ENCODE peak calls at places on chromosomes 7 and 10, in eight cellular contexts. One of them, this sample, is unnamed.

GRCh38 chr10:88987840-88988239 is 2.8 kb upstream of the FAS start:
- DNase-seq in heart left ventricle: no peak
- DNase-seq in MM.1S: no peak
- DNase-seq in kidney: no peak
- DNase-seq in ovary: no peak
- DNase-seq in PC-9: no peak
- DNase-seq in SJSA1: no peak
- DNase-seq in left ventricle myocardium inferior: no peak
- DNase-seq in this sample: no peak

GRCh38 chr10:78462221-78462620 is 428.6 kb downstream of the RPS24 start:
- DNase-seq in heart left ventricle: no peak
- DNase-seq in kidney: no peak
- DNase-seq in PC-9: no peak
- DNase-seq in ovary: peak; percentile 5
- DNase-seq in SJSA1: no peak
- DNase-seq in MM.1S: no peak
- DNase-seq in left ventricle myocardium inferior: no peak
- DNase-seq in this sample: no peak

GRCh38 chr10:77355844-77356243 is 281.8 kb downstream of the KCNMA1 start:
- DNase-seq in SJSA1: no peak
- DNase-seq in kidney: no peak
- DNase-seq in MM.1S: no peak
- DNase-seq in ovary: no peak
- DNase-seq in left ventricle myocardium inferior: no peak
- DNase-seq in heart left ventricle: no peak
- DNase-seq in PC-9: peak; percentile 55
- DNase-seq in this sample: peak; percentile 89

GRCh38 chr10:31320598-31321211 is 1.7 kb downstream of the ZEB1 start:
- DNase-seq in SJSA1: peak; percentile 49
- DNase-seq in ovary: peak; percentile 53
- DNase-seq in left ventricle myocardium inferior: peak; percentile 53
- DNase-seq in MM.1S: peak; percentile 69
- DNase-seq in PC-9: no peak
- DNase-seq in heart left ventricle: peak; percentile 53
- DNase-seq in kidney: peak; percentile 69
- DNase-seq in this sample: peak; percentile 85

GRCh38 chr7:29565982-29566746 is 2.5 kb downstream of the PRR15 start:
- DNase-seq in left ventricle myocardium inferior: no peak
- DNase-seq in MM.1S: no peak
- DNase-seq in heart left ventricle: no peak
- DNase-seq in SJSA1: no peak
- DNase-seq in PC-9: no peak
- DNase-seq in ovary: peak; percentile 67
- DNase-seq in kidney: peak; percentile 76
- DNase-seq in this sample: peak; percentile 80

GRCh38 chr10:130962240-130963051 is 349.1 kb downstream of the TCERG1L start:
- DNase-seq in kidney: no peak
- DNase-seq in MM.1S: no peak
- DNase-seq in heart left ventricle: no peak
- DNase-seq in ovary: no peak
- DNase-seq in SJSA1: no peak
- DNase-seq in left ventricle myocardium inferior: no peak
- DNase-seq in PC-9: no peak
- DNase-seq in this sample: no peak

GRCh38 chr10:124381011-124381591 is 37.6 kb downstream of the OAT start:
- DNase-seq in SJSA1: no peak
- DNase-seq in MM.1S: no peak
- DNase-seq in heart left ventricle: no peak
- DNase-seq in PC-9: no peak
- DNase-seq in left ventricle myocardium inferior: no peak
- DNase-seq in kidney: no peak
- DNase-seq in ovary: no peak
- DNase-seq in this sample: peak; percentile 79

GRCh38 chr10:76918106-76918505 is 719.5 kb downstream of the KCNMA1 start:
- DNase-seq in left ventricle myocardium inferior: no peak
- DNase-seq in heart left ventricle: no peak
- DNase-seq in kidney: no peak
- DNase-seq in MM.1S: no peak
- DNase-seq in SJSA1: no peak
- DNase-seq in PC-9: no peak
- DNase-seq in ovary: no peak
- DNase-seq in this sample: no peak

GRCh38 chr10:29922226-29922625 is 137.2 kb downstream of the JCAD start:
- DNase-seq in kidney: no peak
- DNase-seq in heart left ventricle: no peak
- DNase-seq in ovary: no peak
- DNase-seq in SJSA1: no peak
- DNase-seq in MM.1S: no peak
- DNase-seq in left ventricle myocardium inferior: no peak
- DNase-seq in PC-9: no peak
- DNase-seq in this sample: no peak

GRCh38 chr10:11381023-11381422 is 230.4 kb downstream of the USP6NL start:
- DNase-seq in heart left ventricle: no peak
- DNase-seq in left ventricle myocardium inferior: no peak
- DNase-seq in MM.1S: no peak
- DNase-seq in kidney: no peak
- DNase-seq in ovary: no peak
- DNase-seq in SJSA1: no peak
- DNase-seq in PC-9: no peak
- DNase-seq in this sample: no peak

GRCh38 chr7:24825931-24826661 is 68.8 kb upstream of the GSDME start:
- DNase-seq in heart left ventricle: no peak
- DNase-seq in MM.1S: no peak
- DNase-seq in ovary: no peak
- DNase-seq in SJSA1: peak; percentile 85
- DNase-seq in kidney: no peak
- DNase-seq in left ventricle myocardium inferior: no peak
- DNase-seq in PC-9: peak; percentile 98
- DNase-seq in this sample: no peak

GRCh38 chr7:87047-87446 is 105.3 kb upstream of the FAM20C start:
- DNase-seq in left ventricle myocardium inferior: no peak
- DNase-seq in kidney: no peak
- DNase-seq in MM.1S: no peak
- DNase-seq in heart left ventricle: no peak
- DNase-seq in ovary: no peak
- DNase-seq in PC-9: no peak
- DNase-seq in SJSA1: no peak
- DNase-seq in this sample: peak; percentile 81

GRCh38 chr7:13912740-13913320 is 76.6 kb downstream of the ETV1 start:
- DNase-seq in SJSA1: no peak
- DNase-seq in left ventricle myocardium inferior: no peak
- DNase-seq in heart left ventricle: no peak
- DNase-seq in PC-9: no peak
- DNase-seq in kidney: no peak
- DNase-seq in ovary: no peak
- DNase-seq in MM.1S: no peak
- DNase-seq in this sample: no peak

GRCh38 chr10:49611166-49611814 is 1.2 kb downstream of the SLC18A3 start:
- DNase-seq in SJSA1: no peak
- DNase-seq in PC-9: no peak
- DNase-seq in ovary: no peak
- DNase-seq in heart left ventricle: no peak
- DNase-seq in left ventricle myocardium inferior: no peak
- DNase-seq in MM.1S: no peak
- DNase-seq in kidney: no peak
- DNase-seq in this sample: peak; percentile 85

GRCh38 chr10:49610735-49611165 is 640 bp downstream of the SLC18A3 start:
- DNase-seq in left ventricle myocardium inferior: no peak
- DNase-seq in ovary: no peak
- DNase-seq in heart left ventricle: no peak
- DNase-seq in SJSA1: no peak
- DNase-seq in MM.1S: no peak
- DNase-seq in PC-9: no peak
- DNase-seq in kidney: no peak
- DNase-seq in this sample: peak; percentile 77

GRCh38 chr10:49612513-49613159 is 1.2 kb upstream of the CHAT start:
- DNase-seq in kidney: no peak
- DNase-seq in ovary: no peak
- DNase-seq in left ventricle myocardium inferior: no peak
- DNase-seq in heart left ventricle: no peak
- DNase-seq in PC-9: no peak
- DNase-seq in MM.1S: no peak
- DNase-seq in SJSA1: no peak
- DNase-seq in this sample: peak; percentile 71

GRCh38 chr10:49613160-49613881 is 516 bp upstream of the CHAT start:
- DNase-seq in SJSA1: no peak
- DNase-seq in heart left ventricle: no peak
- DNase-seq in kidney: no peak
- DNase-seq in ovary: no peak
- DNase-seq in PC-9: no peak
- DNase-seq in MM.1S: no peak
- DNase-seq in left ventricle myocardium inferior: no peak
- DNase-seq in this sample: peak; percentile 88

DNA sequence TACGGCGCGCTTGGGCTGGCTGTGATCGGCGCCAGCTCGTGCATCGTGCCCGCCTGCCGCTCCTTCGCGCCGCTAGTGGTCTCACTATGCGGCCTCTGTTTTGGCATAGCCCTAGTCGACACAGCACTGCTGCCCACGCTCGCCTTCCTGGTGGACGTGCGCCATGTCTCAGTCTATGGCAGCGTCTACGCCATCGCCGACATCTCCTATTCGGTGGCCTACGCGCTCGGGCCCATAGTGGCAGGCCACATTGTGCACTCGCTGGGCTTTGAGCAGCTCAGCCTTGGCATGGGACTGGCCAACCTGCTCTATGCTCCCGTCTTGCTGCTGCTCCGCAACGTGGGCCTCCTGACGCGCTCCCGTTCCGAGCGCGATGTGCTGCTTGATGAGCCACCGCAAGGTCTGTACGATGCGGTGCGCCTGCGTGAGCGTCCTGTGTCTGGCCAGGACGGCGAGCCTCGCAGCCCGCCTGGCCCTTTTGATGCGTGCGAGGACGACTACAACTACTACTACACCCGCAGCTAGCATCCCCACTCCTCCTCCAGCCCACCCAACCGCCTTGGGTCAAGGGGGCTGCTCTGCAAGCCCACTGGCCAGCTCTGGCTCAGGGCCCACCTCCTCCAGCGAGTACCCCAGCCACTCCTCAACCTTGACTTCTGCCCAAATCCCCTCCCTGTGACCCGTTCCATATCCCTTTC is 1.9 kb downstream of the SLC18A3 start:
- DNase-seq in left ventricle myocardium inferior: no peak
- DNase-seq in heart left ventricle: no peak
- DNase-seq in ovary: no peak
- DNase-seq in MM.1S: no peak
- DNase-seq in SJSA1: no peak
- DNase-seq in PC-9: no peak
- DNase-seq in kidney: no peak
- DNase-seq in this sample: peak; percentile 85
- H3K4me3 ChIP-seq in left ventricle myocardium inferior: no peak overlapping the region
- H3K4me3 ChIP-seq in heart left ventricle: no peak overlapping the region
- H3K4me3 ChIP-seq in ovary: no peak overlapping the region
- H3K4me3 ChIP-seq in MM.1S: no peak overlapping the region
- H3K4me3 ChIP-seq in SJSA1: no peak overlapping the region
- H3K4me3 ChIP-seq in PC-9: no peak overlapping the region
- H3K4me3 ChIP-seq in kidney: no peak overlapping the region
- H3K4me3 ChIP-seq in this sample: no peak overlapping the region

DNA sequence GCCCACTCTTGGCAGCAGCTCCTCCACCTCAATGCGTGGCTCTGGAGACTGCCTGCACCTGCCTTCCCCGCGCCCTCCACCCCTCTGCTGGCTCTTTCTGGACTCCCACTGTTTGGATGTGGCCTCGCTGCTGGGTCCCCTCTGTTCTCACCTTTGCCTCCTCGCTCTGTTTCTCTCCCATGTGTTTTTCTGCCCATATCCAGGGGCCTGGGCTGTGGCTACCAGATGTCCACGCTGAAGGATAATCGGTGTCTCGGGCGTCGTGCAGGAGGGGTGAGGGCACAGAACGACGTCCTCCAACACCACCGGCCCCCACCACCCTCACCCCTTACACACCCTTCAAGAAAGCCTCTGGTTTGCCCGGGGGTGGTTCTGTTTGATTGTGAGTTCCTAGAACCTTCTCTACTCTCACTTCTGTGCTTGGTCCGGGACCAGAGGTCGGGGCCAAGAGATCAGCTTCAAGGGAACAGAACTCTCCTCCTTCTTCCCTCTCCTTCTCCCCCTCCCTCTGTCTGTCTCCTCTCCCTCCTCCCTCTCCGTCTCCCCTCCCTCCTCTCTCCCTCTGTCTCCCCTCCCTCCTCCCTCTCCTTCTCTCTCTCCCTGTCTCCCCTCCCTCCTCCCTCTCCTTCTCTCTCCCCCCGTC is 31.7 kb downstream of the AP5Z1 start:
- DNase-seq in heart left ventricle: no peak
- DNase-seq in left ventricle myocardium inferior: no peak
- DNase-seq in kidney: no peak
- DNase-seq in MM.1S: no peak
- DNase-seq in PC-9: no peak
- DNase-seq in SJSA1: no peak
- DNase-seq in ovary: no peak
- DNase-seq in this sample: no peak
- H3K4me1 ChIP-seq in heart left ventricle: no peaks in the 10 kb centered on the region
- H3K4me1 ChIP-seq in left ventricle myocardium inferior: peaks cover 5% of the 10 kb centered on the region
- H3K4me1 ChIP-seq in kidney: no peaks in the 10 kb centered on the region
- H3K4me1 ChIP-seq in MM.1S: no peaks in the 10 kb centered on the region
- H3K4me1 ChIP-seq in PC-9: peaks cover 7% of the 10 kb centered on the region
- H3K4me1 ChIP-seq in SJSA1: no peaks in the 10 kb centered on the region
- H3K4me1 ChIP-seq in ovary: no peaks in the 10 kb centered on the region
- H3K4me1 ChIP-seq in this sample: no peaks in the 10 kb centered on the region

GRCh38 chr10:102782698-102783540 is 39.2 kb downstream of the WBP1L start:
- DNase-seq in SJSA1: peak; percentile 63
- DNase-seq in PC-9: no peak
- DNase-seq in heart left ventricle: peak; percentile 87
- DNase-seq in left ventricle myocardium inferior: peak; percentile 77
- DNase-seq in ovary: peak; percentile 69
- DNase-seq in MM.1S: no peak
- DNase-seq in kidney: peak; percentile 82
- DNase-seq in this sample: peak; percentile 86
- H3K4me3 ChIP-seq in SJSA1: no peak overlapping the region
- H3K4me3 ChIP-seq in PC-9: no peak overlapping the region
- H3K4me3 ChIP-seq in heart left ventricle: peak overlapping the region; percentile 22
- H3K4me3 ChIP-seq in left ventricle myocardium inferior: peak overlapping the region; percentile 47
- H3K4me3 ChIP-seq in ovary: peak overlapping the region; percentile 4
- H3K4me3 ChIP-seq in MM.1S: peak overlapping the region; percentile 15
- H3K4me3 ChIP-seq in kidney: peak overlapping the region; percentile 24
- H3K4me3 ChIP-seq in this sample: peak overlapping the region; percentile 48

GRCh38 chr10:103836273-103836672 is 19.1 kb downstream of the SH3PXD2A start:
- DNase-seq in kidney: no peak
- DNase-seq in PC-9: no peak
- DNase-seq in left ventricle myocardium inferior: no peak
- DNase-seq in SJSA1: no peak
- DNase-seq in ovary: no peak
- DNase-seq in heart left ventricle: no peak
- DNase-seq in MM.1S: no peak
- DNase-seq in this sample: no peak

GRCh38 chr10:103836776-103837344 is 18.5 kb downstream of the SH3PXD2A start:
- DNase-seq in left ventricle myocardium inferior: no peak
- DNase-seq in MM.1S: no peak
- DNase-seq in kidney: no peak
- DNase-seq in PC-9: no peak
- DNase-seq in SJSA1: no peak
- DNase-seq in heart left ventricle: no peak
- DNase-seq in ovary: no peak
- DNase-seq in this sample: no peak

GRCh38 chr10:103838095-103838395 is 17.3 kb downstream of the SH3PXD2A start:
- DNase-seq in PC-9: no peak
- DNase-seq in kidney: no peak
- DNase-seq in ovary: no peak
- DNase-seq in SJSA1: no peak
- DNase-seq in heart left ventricle: no peak
- DNase-seq in MM.1S: no peak
- DNase-seq in left ventricle myocardium inferior: no peak
- DNase-seq in this sample: no peak

GRCh38 chr10:103838851-103839512 is 16.4 kb downstream of the SH3PXD2A start:
- DNase-seq in SJSA1: no peak
- DNase-seq in MM.1S: no peak
- DNase-seq in heart left ventricle: no peak
- DNase-seq in kidney: peak; percentile 29
- DNase-seq in PC-9: no peak
- DNase-seq in ovary: no peak
- DNase-seq in left ventricle myocardium inferior: no peak
- DNase-seq in this sample: no peak

GRCh38 chr10:103837370-103838094 is 17.8 kb downstream of the SH3PXD2A start:
- DNase-seq in PC-9: no peak
- DNase-seq in MM.1S: peak; percentile 37
- DNase-seq in SJSA1: no peak
- DNase-seq in ovary: no peak
- DNase-seq in heart left ventricle: no peak
- DNase-seq in left ventricle myocardium inferior: no peak
- DNase-seq in kidney: no peak
- DNase-seq in this sample: no peak
- H3K4me1 ChIP-seq in PC-9: no peaks in the 10 kb centered on the region
- H3K4me1 ChIP-seq in MM.1S: peaks cover 7% of the 10 kb centered on the region
- H3K4me1 ChIP-seq in SJSA1: no peaks in the 10 kb centered on the region
- H3K4me1 ChIP-seq in ovary: peaks cover 10% of the 10 kb centered on the region
- H3K4me1 ChIP-seq in heart left ventricle: peaks cover 57% of the 10 kb centered on the region
- H3K4me1 ChIP-seq in left ventricle myocardium inferior: peaks cover 90% of the 10 kb centered on the region
- H3K4me1 ChIP-seq in kidney: peaks cover 5% of the 10 kb centered on the region
- H3K4me1 ChIP-seq in this sample: peaks cover 20% of the 10 kb centered on the region

This sample was measured in osteoblast.